ENCODE peak calls at places on chromosomes 13 and 19, in six cellular contexts. O, Q, X, F, I and K are unnamed samples.

GRCh38 chr13:84431646-84432045 is 549.4 kb upstream of the SLITRK1 start:
- DNase-seq in O (no peak), Q (no peak), X (no peak), F (no peak), I (no peak), K (no peak)

GRCh38 chr13:53749306-53749705 is 720.7 kb downstream of the OLFM4 start:
- DNase-seq in O (no peak), Q (no peak), X (no peak), F (no peak), I (no peak), K (no peak)

GRCh38 chr19:54481326-54481930 is 8.3 kb upstream of the CDC42EP5 start:
- DNase-seq in O (peak), Q (no peak), X (peak), F (no peak), I (peak), K (peak)

GRCh38 chr13:30022256-30022655 is 171.8 kb upstream of the UBL3 start:
- DNase-seq in O (no peak), Q (no peak), X (no peak), F (no peak), I (no peak), K (no peak)

GRCh38 chr19:10286803-10287737 is at the start of gene ICAM4:
- DNase-seq in O (peak), Q (no peak), X (peak), F (no peak), I (peak), K (peak)

GRCh38 chr13:102870677-102871415 is 25.0 kb downstream of the ERCC5 start:
- DNase-seq in O (peak), Q (peak), X (peak), F (peak), I (peak), K (peak)

GRCh38 chr19:5691205-5691929 is 1.3 kb downstream of the RPL36 start:
- DNase-seq in O (no peak), Q (no peak), X (peak), F (no peak), I (no peak), K (peak)

GRCh38 chr13:23868521-23868920 is 20.7 kb downstream of the MIPEP start:
- DNase-seq in O (no peak), Q (no peak), X (no peak), F (no peak), I (no peak), K (no peak)

GRCh38 chr19:8609210-8610040 is 1.1 kb downstream of the ADAMTS10 start:
- DNase-seq in O (peak), Q (peak), X (peak), F (peak), I (peak), K (peak)

GRCh38 chr19:55216461-55217198 is 7.3 kb upstream of the PTPRH start:
- DNase-seq in O (peak), Q (peak), X (peak), F (peak), I (peak), K (peak)

GRCh38 chr19:47032171-47032811 is 12.7 kb downstream of the NPAS1 start:
- DNase-seq in O (peak), Q (peak), X (peak), F (no peak), I (no peak), K (peak)

GRCh38 chr19:55210120-55210493 is 806 bp upstream of the PTPRH start:
- DNase-seq in O (no peak), Q (peak), X (no peak), F (no peak), I (peak), K (peak)

GRCh38 chr13:112718318-112718717 is 28.5 kb downstream of the ATP11A start:
- DNase-seq in O (peak), Q (no peak), X (no peak), F (no peak), I (no peak), K (no peak)

GRCh38 chr19:35468637-35469036 is 20.6 kb downstream of the FFAR2 start:
- DNase-seq in O (peak), Q (peak), X (peak), F (no peak), I (peak), K (no peak)

GRCh38 chr19:3440082-3440481 is 40.2 kb downstream of the SMIM24 start:
- DNase-seq in O (peak), Q (peak), X (peak), F (no peak), I (peak), K (no peak)

GRCh38 chr13:60584976-60585375 is 188.0 kb downstream of the TDRD3 start:
- DNase-seq in O (peak), Q (no peak), X (no peak), F (no peak), I (no peak), K (no peak)

GRCh38 chr13:89806594-89806993 is 1540.9 kb upstream of the MIR17HG start:
- DNase-seq in O (no peak), Q (no peak), X (no peak), F (no peak), I (no peak), K (no peak)

GRCh38 chr13:31385534-31385933 is 185.8 kb downstream of the B3GLCT start:
- DNase-seq in O (no peak), Q (no peak), X (no peak), F (no peak), I (no peak), K (no peak)

GRCh38 chr13:38350114-38350617 is 515 bp downstream of the UFM1 start:
- DNase-seq in O (peak), Q (peak), X (peak), F (no peak), I (peak), K (no peak)

GRCh38 chr19:39512964-39513363 is 2.0 kb upstream of the SELENOV start:
- DNase-seq in O (no peak), Q (no peak), X (no peak), F (no peak), I (no peak), K (no peak)

GRCh38 chr13:22938576-22938975 is 242.2 kb upstream of the SGCG start:
- DNase-seq in O (no peak), Q (no peak), X (no peak), F (no peak), I (no peak), K (no peak)

GRCh38 chr19:29593869-29594268 is 12.2 kb upstream of the POP4 start:
- DNase-seq in O (no peak), Q (no peak), X (no peak), F (no peak), I (no peak), K (no peak)

GRCh38 chr13:99083976-99084375 is 106.1 kb upstream of the DOCK9 start:
- DNase-seq in O (no peak), Q (no peak), X (no peak), F (no peak), I (no peak), K (no peak)

GRCh38 chr13:33186851-33187250 is 98.7 kb downstream of the STARD13 start:
- DNase-seq in O (no peak), Q (no peak), X (no peak), F (no peak), I (no peak), K (peak)

GRCh38 chr19:3029070-3029923 is at the start of gene TLE2:
- DNase-seq in O (no peak), Q (no peak), X (peak), F (no peak), I (no peak), K (peak)

GRCh38 chr13:45219938-45220375 is 19.1 kb upstream of the KCTD4 start:
- DNase-seq in O (no peak), Q (peak), X (no peak), F (no peak), I (no peak), K (peak)

GRCh38 chr19:2495130-2495641 is 19.3 kb downstream of the GADD45B start:
- DNase-seq in O (no peak), Q (peak), X (no peak), F (no peak), I (no peak), K (peak)

GRCh38 chr13:38103851-38104250 is 234.3 kb upstream of the TRPC4 start:
- DNase-seq in O (no peak), Q (no peak), X (no peak), F (no peak), I (no peak), K (no peak)

GRCh38 chr19:28701491-28701890 is 511.5 kb downstream of the UQCRFS1 start:
- DNase-seq in O (no peak), Q (no peak), X (no peak), F (no peak), I (no peak), K (no peak)

GRCh38 chr13:59774511-59774911 is 389.2 kb downstream of the DIAPH3 start:
- DNase-seq in O (no peak), Q (no peak), X (no peak), F (no peak), I (peak), K (no peak)

GRCh38 chr13:72839831-72840426 is 58.0 kb downstream of the PIBF1 start:
- DNase-seq in O (peak), Q (peak), X (peak), F (no peak), I (peak), K (peak)

GRCh38 chr19:46076031-46076880 is 35.5 kb upstream of the IGFL4 start:
- DNase-seq in O (no peak), Q (no peak), X (no peak), F (no peak), I (no peak), K (no peak)

GRCh38 chr13:48600374-48601364 is 53.1 kb upstream of the CYSLTR2 start:
- DNase-seq in O (no peak), Q (no peak), X (no peak), F (no peak), I (peak), K (peak)

GRCh38 chr19:31252476-31252875 is 96.8 kb downstream of the TSHZ3 start:
- DNase-seq in O (no peak), Q (no peak), X (no peak), F (no peak), I (no peak), K (no peak)

GRCh38 chr19:17406039-17406886 is 833 bp upstream of the BST2 start:
- DNase-seq in O (no peak), Q (no peak), X (peak), F (no peak), I (no peak), K (peak)

GRCh38 chr19:55172741-55173140 is 6.3 kb upstream of the DNAAF3 start:
- DNase-seq in O (no peak), Q (no peak), X (no peak), F (no peak), I (no peak), K (no peak)

GRCh38 chr19:1668339-1669123 is 16.1 kb upstream of the TCF3 start:
- DNase-seq in O (no peak), Q (no peak), X (no peak), F (no peak), I (no peak), K (no peak)

DNA sequence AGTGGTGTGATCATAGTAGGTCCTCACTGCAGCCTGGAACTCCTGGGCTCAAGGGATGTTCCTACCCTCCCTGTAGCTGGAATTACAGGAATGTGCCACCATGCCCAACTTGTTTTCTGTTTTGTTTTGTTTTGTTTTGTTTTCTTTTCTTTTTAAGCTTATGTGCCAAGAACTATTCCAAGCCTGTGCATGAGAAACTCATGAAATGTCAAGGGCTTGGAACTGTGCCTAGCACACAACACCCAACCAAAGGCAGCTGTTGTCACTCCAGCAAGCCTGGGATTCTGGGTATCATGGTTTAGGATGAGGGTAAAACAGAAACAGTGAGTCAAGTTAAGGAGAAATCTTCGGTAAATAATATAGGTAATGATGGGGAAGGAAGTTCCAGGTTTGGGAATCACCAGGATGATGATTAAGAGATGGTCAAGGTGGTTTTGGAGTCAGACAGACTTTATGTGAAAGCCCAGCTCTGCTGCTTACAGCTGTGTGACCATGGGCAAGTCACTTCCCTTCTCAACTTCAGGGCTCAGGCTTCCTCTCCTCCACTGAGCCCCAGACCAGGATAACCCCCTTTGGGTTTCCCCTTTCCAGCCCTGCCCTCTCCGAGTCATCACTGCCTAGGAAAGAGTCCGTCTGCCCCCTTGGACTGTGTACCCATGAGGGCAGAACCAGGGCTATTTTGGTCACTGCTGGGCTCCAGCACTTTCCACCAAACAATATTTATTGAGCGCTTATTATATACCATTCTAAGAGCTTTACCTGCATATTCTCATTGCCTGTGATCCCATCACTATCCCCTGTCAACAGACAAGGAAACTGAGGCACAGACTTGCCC is 5.0 kb downstream of the PVR start:
- DNase-seq in O (no peak), Q (no peak), X (no peak), F (no peak), I (no peak), K (peak)
- TF ChIP-seq JUN in O (no peak), Q (no peak), X (no peak), F (no peak), I (no peak), K (no peak)

DNA sequence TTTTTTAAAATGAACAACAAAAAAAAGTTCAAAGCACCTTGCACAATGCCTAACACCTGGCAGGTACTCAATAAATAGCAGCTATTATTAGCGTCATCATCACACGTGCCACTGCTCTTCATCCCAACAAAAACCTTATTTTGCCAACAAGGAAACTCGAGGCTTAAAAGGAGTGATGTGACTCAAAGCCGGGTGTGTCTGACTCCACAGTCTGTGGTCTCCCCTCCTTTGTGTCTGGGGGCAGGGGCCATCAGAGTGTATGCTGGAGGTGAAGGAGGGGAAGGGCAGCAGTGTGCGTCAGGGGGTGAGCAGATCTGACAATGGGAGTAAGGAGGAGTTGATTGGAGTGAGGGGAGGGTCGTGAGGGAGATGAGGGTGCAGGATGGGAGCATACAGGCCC is 34.1 kb upstream of the POU2F2 start:
- DNase-seq in O (no peak), Q (no peak), X (no peak), F (no peak), I (no peak), K (no peak)
- TF ChIP-seq JUN in O (no peak), Q (no peak), X (no peak), F (no peak), I (no peak), K (no peak)

DNA sequence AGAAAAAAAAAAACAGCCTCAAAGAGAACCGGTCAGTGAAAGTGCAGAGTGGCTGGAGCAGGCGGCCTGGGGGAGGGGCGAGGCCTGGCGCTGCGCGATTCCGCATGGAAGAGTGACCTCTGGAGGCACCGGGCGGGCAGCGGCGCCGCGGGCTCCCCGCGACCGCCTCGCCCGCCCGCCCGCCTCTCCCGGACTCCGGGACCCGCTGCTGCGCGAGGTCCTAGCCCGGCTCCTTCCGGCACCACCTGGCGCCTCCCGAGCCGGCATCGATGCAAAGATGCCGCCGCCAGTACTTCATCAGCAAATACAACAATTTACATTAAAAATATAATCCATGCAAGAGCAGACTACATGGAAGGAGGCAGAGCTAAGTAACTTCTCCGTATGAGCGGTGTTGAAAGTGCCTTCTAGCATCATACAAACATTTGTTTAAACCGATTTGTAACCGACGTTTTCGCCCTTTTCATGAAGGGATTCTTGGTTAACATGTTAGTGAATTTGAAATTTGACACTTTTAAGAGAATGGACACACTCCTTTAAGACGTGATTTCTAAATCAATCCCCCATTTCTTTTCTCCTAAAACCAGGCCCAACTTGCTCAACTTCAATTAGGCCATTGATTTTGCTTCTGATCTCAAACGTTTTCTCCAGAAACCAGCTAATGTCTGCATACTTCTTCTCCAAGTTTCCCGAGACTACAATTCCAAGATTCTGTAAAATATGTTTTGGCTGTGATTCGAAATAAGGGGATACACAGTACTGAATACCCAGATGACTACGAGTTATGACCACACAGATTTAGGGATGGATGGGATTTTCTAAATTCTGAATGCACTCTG is 2.1 kb downstream of the EFNB2 start:
- DNase-seq in O (peak), Q (peak), X (no peak), F (no peak), I (peak), K (peak)
- TF ChIP-seq JUN in O (no peak), Q (no peak), X (no peak), F (no peak), I (no peak), K (no peak)

DNA sequence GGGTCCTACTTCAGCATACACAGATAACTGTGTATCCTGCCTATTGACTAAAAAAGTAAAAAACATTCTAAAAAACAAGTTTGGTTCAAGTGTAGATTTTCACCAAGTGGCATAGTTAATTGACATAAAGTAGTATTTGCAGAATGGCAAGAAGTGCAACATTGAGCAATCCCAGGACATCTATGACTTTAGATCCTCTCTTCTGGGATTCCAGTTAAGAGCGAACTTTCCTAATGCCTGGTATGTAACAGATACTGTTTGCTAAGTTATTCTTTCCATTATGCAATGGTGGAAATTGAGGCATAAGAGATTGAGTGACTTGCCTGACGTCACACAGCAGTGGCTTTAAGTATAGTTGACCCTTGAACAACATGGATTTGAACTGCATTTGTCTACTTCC is 96.1 kb downstream of the ZMYM2 start:
- DNase-seq in O (no peak), Q (no peak), X (no peak), F (no peak), I (no peak), K (no peak)
- TF ChIP-seq JUN in O (no peak), Q (no peak), X (no peak), F (no peak), I (no peak), K (no peak)

GRCh38 chr13:39401091-39401647 is 201.8 kb downstream of the LHFPL6 start:
- DNase-seq in O (no peak), Q (no peak), X (no peak), F (no peak), I (no peak), K (no peak)
- TF ChIP-seq JUN in O (no peak), Q (no peak), X (no peak), F (no peak), I (no peak), K (no peak)